ENCODE peak calls at places on chromosomes 2 and 18, in nine cellular contexts. One of them, this sample, is unnamed.

GRCh38 chr2:174846218-174846617 is 81.9 kb upstream of the CHRNA1 start:
- DNase-seq in activated effector memory CD4-positive, alpha-beta T cell treated with anti-CD3 and anti-CD28 coated beads, Interleukin-2, amount 50 U/mL, for 16 hours: no peak
- DNase-seq in activated CD8-positive, alpha-beta memory T cell treated with anti-CD3 and anti-CD28 coated beads, Interleukin-2, amount 50 U/mL, for 4 hours: no peak
- DNase-seq in cardiac fibroblast: no peak
- DNase-seq in cardiac muscle cell: no peak
- DNase-seq in glutamatergic neuron: no peak
- DNase-seq in upper lobe of right lung: no peak
- DNase-seq in RWPE1: no peak
- DNase-seq in skeletal muscle cell: no peak
- DNase-seq in this sample: no peak

GRCh38 chr2:23477392-23477791 is 92.4 kb downstream of the KLHL29 start:
- DNase-seq in upper lobe of right lung: peak; percentile 27
- DNase-seq in activated CD8-positive, alpha-beta memory T cell treated with anti-CD3 and anti-CD28 coated beads, Interleukin-2, amount 50 U/mL, for 4 hours: no peak
- DNase-seq in RWPE1: no peak
- DNase-seq in activated effector memory CD4-positive, alpha-beta T cell treated with anti-CD3 and anti-CD28 coated beads, Interleukin-2, amount 50 U/mL, for 16 hours: peak; percentile 47
- DNase-seq in cardiac fibroblast: no peak
- DNase-seq in skeletal muscle cell: no peak
- DNase-seq in glutamatergic neuron: no peak
- DNase-seq in cardiac muscle cell: no peak
- DNase-seq in this sample: no peak

GRCh38 chr2:137921062-137921461 is 43.2 kb upstream of the HNMT start:
- DNase-seq in glutamatergic neuron: no peak
- DNase-seq in cardiac muscle cell: no peak
- DNase-seq in RWPE1: no peak
- DNase-seq in activated CD8-positive, alpha-beta memory T cell treated with anti-CD3 and anti-CD28 coated beads, Interleukin-2, amount 50 U/mL, for 4 hours: no peak
- DNase-seq in cardiac fibroblast: no peak
- DNase-seq in upper lobe of right lung: no peak
- DNase-seq in activated effector memory CD4-positive, alpha-beta T cell treated with anti-CD3 and anti-CD28 coated beads, Interleukin-2, amount 50 U/mL, for 16 hours: no peak
- DNase-seq in skeletal muscle cell: no peak
- DNase-seq in this sample: no peak

GRCh38 chr18:67715567-67715966 is 199.0 kb upstream of the DSEL start:
- DNase-seq in activated effector memory CD4-positive, alpha-beta T cell treated with anti-CD3 and anti-CD28 coated beads, Interleukin-2, amount 50 U/mL, for 16 hours: no peak
- DNase-seq in activated CD8-positive, alpha-beta memory T cell treated with anti-CD3 and anti-CD28 coated beads, Interleukin-2, amount 50 U/mL, for 4 hours: no peak
- DNase-seq in skeletal muscle cell: no peak
- DNase-seq in upper lobe of right lung: no peak
- DNase-seq in RWPE1: no peak
- DNase-seq in cardiac muscle cell: no peak
- DNase-seq in glutamatergic neuron: no peak
- DNase-seq in cardiac fibroblast: no peak
- DNase-seq in this sample: no peak

GRCh38 chr2:118658581-118659248 is 188.7 kb downstream of the EN1 start:
- DNase-seq in cardiac muscle cell: no peak
- DNase-seq in upper lobe of right lung: no peak
- DNase-seq in activated effector memory CD4-positive, alpha-beta T cell treated with anti-CD3 and anti-CD28 coated beads, Interleukin-2, amount 50 U/mL, for 16 hours: no peak
- DNase-seq in RWPE1: no peak
- DNase-seq in activated CD8-positive, alpha-beta memory T cell treated with anti-CD3 and anti-CD28 coated beads, Interleukin-2, amount 50 U/mL, for 4 hours: no peak
- DNase-seq in skeletal muscle cell: no peak
- DNase-seq in cardiac fibroblast: no peak
- DNase-seq in glutamatergic neuron: no peak
- DNase-seq in this sample: no peak

GRCh38 chr2:174971868-174972781 is 33.1 kb downstream of the CHN1 start:
- DNase-seq in cardiac fibroblast: peak; percentile 81
- DNase-seq in upper lobe of right lung: no peak
- DNase-seq in activated CD8-positive, alpha-beta memory T cell treated with anti-CD3 and anti-CD28 coated beads, Interleukin-2, amount 50 U/mL, for 4 hours: no peak
- DNase-seq in skeletal muscle cell: no peak
- DNase-seq in cardiac muscle cell: no peak
- DNase-seq in glutamatergic neuron: no peak
- DNase-seq in RWPE1: peak; percentile 77
- DNase-seq in activated effector memory CD4-positive, alpha-beta T cell treated with anti-CD3 and anti-CD28 coated beads, Interleukin-2, amount 50 U/mL, for 16 hours: no peak
- DNase-seq in this sample: no peak

GRCh38 chr2:31275976-31276375 is 42.0 kb downstream of the EHD3 start:
- DNase-seq in upper lobe of right lung: no peak
- DNase-seq in glutamatergic neuron: no peak
- DNase-seq in skeletal muscle cell: no peak
- DNase-seq in RWPE1: no peak
- DNase-seq in activated CD8-positive, alpha-beta memory T cell treated with anti-CD3 and anti-CD28 coated beads, Interleukin-2, amount 50 U/mL, for 4 hours: no peak
- DNase-seq in cardiac fibroblast: no peak
- DNase-seq in cardiac muscle cell: no peak
- DNase-seq in activated effector memory CD4-positive, alpha-beta T cell treated with anti-CD3 and anti-CD28 coated beads, Interleukin-2, amount 50 U/mL, for 16 hours: no peak
- DNase-seq in this sample: no peak

GRCh38 chr2:201872576-201872975 is 66.2 kb downstream of the CDK15 start:
- DNase-seq in cardiac fibroblast: no peak
- DNase-seq in activated effector memory CD4-positive, alpha-beta T cell treated with anti-CD3 and anti-CD28 coated beads, Interleukin-2, amount 50 U/mL, for 16 hours: no peak
- DNase-seq in skeletal muscle cell: no peak
- DNase-seq in glutamatergic neuron: no peak
- DNase-seq in cardiac muscle cell: no peak
- DNase-seq in activated CD8-positive, alpha-beta memory T cell treated with anti-CD3 and anti-CD28 coated beads, Interleukin-2, amount 50 U/mL, for 4 hours: no peak
- DNase-seq in RWPE1: no peak
- DNase-seq in upper lobe of right lung: no peak
- DNase-seq in this sample: no peak

GRCh38 chr2:18441583-18441982 is 118.9 kb downstream of the RDH14 start:
- DNase-seq in cardiac muscle cell: no peak
- DNase-seq in upper lobe of right lung: no peak
- DNase-seq in activated CD8-positive, alpha-beta memory T cell treated with anti-CD3 and anti-CD28 coated beads, Interleukin-2, amount 50 U/mL, for 4 hours: no peak
- DNase-seq in activated effector memory CD4-positive, alpha-beta T cell treated with anti-CD3 and anti-CD28 coated beads, Interleukin-2, amount 50 U/mL, for 16 hours: no peak
- DNase-seq in RWPE1: no peak
- DNase-seq in cardiac fibroblast: no peak
- DNase-seq in glutamatergic neuron: no peak
- DNase-seq in skeletal muscle cell: no peak
- DNase-seq in this sample: no peak

GRCh38 chr18:5787936-5788335 is 107.4 kb downstream of the TMEM200C start:
- DNase-seq in activated effector memory CD4-positive, alpha-beta T cell treated with anti-CD3 and anti-CD28 coated beads, Interleukin-2, amount 50 U/mL, for 16 hours: no peak
- DNase-seq in RWPE1: no peak
- DNase-seq in cardiac fibroblast: no peak
- DNase-seq in upper lobe of right lung: no peak
- DNase-seq in glutamatergic neuron: no peak
- DNase-seq in cardiac muscle cell: no peak
- DNase-seq in activated CD8-positive, alpha-beta memory T cell treated with anti-CD3 and anti-CD28 coated beads, Interleukin-2, amount 50 U/mL, for 4 hours: no peak
- DNase-seq in skeletal muscle cell: no peak
- DNase-seq in this sample: no peak

GRCh38 chr18:21910906-21911305 is 170.3 kb downstream of the MIB1 start:
- DNase-seq in RWPE1: no peak
- DNase-seq in cardiac fibroblast: no peak
- DNase-seq in upper lobe of right lung: no peak
- DNase-seq in glutamatergic neuron: no peak
- DNase-seq in activated CD8-positive, alpha-beta memory T cell treated with anti-CD3 and anti-CD28 coated beads, Interleukin-2, amount 50 U/mL, for 4 hours: no peak
- DNase-seq in activated effector memory CD4-positive, alpha-beta T cell treated with anti-CD3 and anti-CD28 coated beads, Interleukin-2, amount 50 U/mL, for 16 hours: no peak
- DNase-seq in cardiac muscle cell: no peak
- DNase-seq in skeletal muscle cell: no peak
- DNase-seq in this sample: no peak

GRCh38 chr2:150997702-150998480 is 263.8 kb downstream of the RBM43 start:
- DNase-seq in cardiac muscle cell: no peak
- DNase-seq in activated CD8-positive, alpha-beta memory T cell treated with anti-CD3 and anti-CD28 coated beads, Interleukin-2, amount 50 U/mL, for 4 hours: no peak
- DNase-seq in glutamatergic neuron: no peak
- DNase-seq in cardiac fibroblast: no peak
- DNase-seq in upper lobe of right lung: no peak
- DNase-seq in activated effector memory CD4-positive, alpha-beta T cell treated with anti-CD3 and anti-CD28 coated beads, Interleukin-2, amount 50 U/mL, for 16 hours: no peak
- DNase-seq in RWPE1: no peak
- DNase-seq in skeletal muscle cell: peak; percentile 47
- DNase-seq in this sample: no peak

GRCh38 chr2:170770008-170770303 is 222 bp upstream of the ERICH2 start:
- DNase-seq in activated effector memory CD4-positive, alpha-beta T cell treated with anti-CD3 and anti-CD28 coated beads, Interleukin-2, amount 50 U/mL, for 16 hours: no peak
- DNase-seq in cardiac fibroblast: no peak
- DNase-seq in activated CD8-positive, alpha-beta memory T cell treated with anti-CD3 and anti-CD28 coated beads, Interleukin-2, amount 50 U/mL, for 4 hours: no peak
- DNase-seq in RWPE1: no peak
- DNase-seq in upper lobe of right lung: no peak
- DNase-seq in skeletal muscle cell: no peak
- DNase-seq in glutamatergic neuron: no peak
- DNase-seq in cardiac muscle cell: no peak
- DNase-seq in this sample: no peak

GRCh38 chr18:79805926-79806487 is 8.3 kb downstream of the KCNG2 start:
- DNase-seq in glutamatergic neuron: no peak
- DNase-seq in activated CD8-positive, alpha-beta memory T cell treated with anti-CD3 and anti-CD28 coated beads, Interleukin-2, amount 50 U/mL, for 4 hours: no peak
- DNase-seq in upper lobe of right lung: peak; percentile 47
- DNase-seq in RWPE1: no peak
- DNase-seq in skeletal muscle cell: no peak
- DNase-seq in cardiac muscle cell: no peak
- DNase-seq in activated effector memory CD4-positive, alpha-beta T cell treated with anti-CD3 and anti-CD28 coated beads, Interleukin-2, amount 50 U/mL, for 16 hours: peak; percentile 47
- DNase-seq in cardiac fibroblast: no peak
- DNase-seq in this sample: no peak

GRCh38 chr2:237471457-237472186 is 15.4 kb upstream of the MLPH start:
- DNase-seq in activated effector memory CD4-positive, alpha-beta T cell treated with anti-CD3 and anti-CD28 coated beads, Interleukin-2, amount 50 U/mL, for 16 hours: peak; percentile 72
- DNase-seq in RWPE1: peak; percentile 50
- DNase-seq in upper lobe of right lung: peak; percentile 84
- DNase-seq in glutamatergic neuron: peak; percentile 74
- DNase-seq in cardiac muscle cell: peak; percentile 79
- DNase-seq in activated CD8-positive, alpha-beta memory T cell treated with anti-CD3 and anti-CD28 coated beads, Interleukin-2, amount 50 U/mL, for 4 hours: peak; percentile 49
- DNase-seq in cardiac fibroblast: peak; percentile 79
- DNase-seq in skeletal muscle cell: no peak
- DNase-seq in this sample: peak; percentile 79

GRCh38 chr2:80303006-80303741 is 1.4 kb downstream of the LRRTM1 start:
- DNase-seq in cardiac muscle cell: peak; percentile 47
- DNase-seq in skeletal muscle cell: no peak
- DNase-seq in upper lobe of right lung: no peak
- DNase-seq in activated CD8-positive, alpha-beta memory T cell treated with anti-CD3 and anti-CD28 coated beads, Interleukin-2, amount 50 U/mL, for 4 hours: no peak
- DNase-seq in RWPE1: peak; percentile 1
- DNase-seq in activated effector memory CD4-positive, alpha-beta T cell treated with anti-CD3 and anti-CD28 coated beads, Interleukin-2, amount 50 U/mL, for 16 hours: no peak
- DNase-seq in glutamatergic neuron: peak; percentile 64
- DNase-seq in cardiac fibroblast: peak; percentile 6
- DNase-seq in this sample: no peak

GRCh38 chr2:43737097-43737854 is 36.6 kb upstream of the DYNC2LI1 start:
- DNase-seq in skeletal muscle cell: peak; percentile 70
- DNase-seq in glutamatergic neuron: no peak
- DNase-seq in RWPE1: peak; percentile 3
- DNase-seq in upper lobe of right lung: no peak
- DNase-seq in activated CD8-positive, alpha-beta memory T cell treated with anti-CD3 and anti-CD28 coated beads, Interleukin-2, amount 50 U/mL, for 4 hours: no peak
- DNase-seq in cardiac muscle cell: no peak
- DNase-seq in cardiac fibroblast: peak; percentile 90
- DNase-seq in activated effector memory CD4-positive, alpha-beta T cell treated with anti-CD3 and anti-CD28 coated beads, Interleukin-2, amount 50 U/mL, for 16 hours: no peak
- DNase-seq in this sample: no peak